ENCODE peak calls at places on chromosomes 16 and 17, in ten cellular contexts. J is lung, T is DND-41, C is sigmoid colon, G is thoracic aorta, Q is Karpas-422, I is fibroblast of lung, P is K562, U is pancreas, M is SK-N-MC. Z is an unnamed sample. For H3K36me3, the result is how much of the 10 kb centered on the place peaks cover.

GRCh38 chr17:38981640-38982039 is 14.4 kb upstream of the FBXO47 start:
- DNase-seq in Q (no peak), I (no peak), P (no peak), U (no peak), G (no peak), M (no peak), T (no peak), J (no peak), C (no peak), Z (no peak)

GRCh38 chr17:17196776-17197175 is 9.4 kb downstream of the PLD6 start:
- DNase-seq in C (no peak), P (no peak), U (no peak), T (no peak), G (no peak), J (no peak), M (no peak), I (no peak), Q (no peak), Z (no peak)

GRCh38 chr16:22787456-22788189 is 26.3 kb upstream of the HS3ST2 start:
- DNase-seq in Q (no peak), J (no peak), T (peak), I (no peak), G (no peak), M (peak), P (no peak), U (no peak), C (no peak), Z (no peak)

GRCh38 chr17:70687421-70687820 is 518.1 kb downstream of the KCNJ2 start:
- DNase-seq in U (no peak), J (no peak), G (no peak), Q (no peak), T (no peak), P (no peak), I (no peak), C (no peak), M (no peak), Z (no peak)

GRCh38 chr17:57097832-57098421 is 12.9 kb downstream of the AKAP1 start:
- DNase-seq in J (no peak), U (no peak), P (no peak), M (no peak), Q (no peak), T (no peak), I (peak), G (no peak), C (peak), Z (no peak)

GRCh38 chr16:65576631-65577030 is 454.8 kb upstream of the CDH11 start:
- DNase-seq in T (no peak), G (no peak), I (no peak), M (no peak), P (no peak), Q (peak), U (no peak), C (no peak), J (no peak), Z (no peak)

GRCh38 chr17:40452074-40452787 is 9.0 kb downstream of the IGFBP4 start:
- DNase-seq in G (peak), T (no peak), M (no peak), Q (no peak), U (no peak), I (peak), C (no peak), P (no peak), J (no peak), Z (peak)

GRCh38 chr16:84712801-84713775 is 13.3 kb downstream of the USP10 start:
- DNase-seq in C (no peak), J (no peak), G (no peak), P (no peak), U (no peak), T (no peak), M (no peak), I (no peak), Q (no peak), Z (no peak)

GRCh38 chr17:50257574-50258224 is 16.6 kb upstream of the TMEM92 start:
- DNase-seq in Q (no peak), T (no peak), P (peak), U (no peak), G (no peak), J (no peak), I (no peak), C (peak), M (no peak), Z (no peak)

GRCh38 chr17:50256826-50257573 is 17.3 kb upstream of the TMEM92 start:
- DNase-seq in C (no peak), T (no peak), G (no peak), Q (no peak), M (no peak), U (no peak), J (no peak), P (peak), I (no peak), Z (no peak)

GRCh38 chr17:50259484-50260324 is 14.6 kb upstream of the TMEM92 start:
- DNase-seq in P (peak), U (no peak), J (no peak), T (no peak), I (no peak), Q (no peak), G (no peak), C (peak), M (no peak), Z (no peak)

GRCh38 chr17:50260501-50260911 is 13.8 kb upstream of the TMEM92 start:
- DNase-seq in C (no peak), M (no peak), T (no peak), Q (no peak), G (no peak), P (no peak), U (no peak), I (no peak), J (no peak), Z (no peak)

GRCh38 chr17:50258647-50259483 is 15.4 kb upstream of the TMEM92 start:
- DNase-seq in J (no peak), G (no peak), P (peak), M (no peak), Q (no peak), I (peak), C (peak), U (no peak), T (no peak), Z (no peak)
- H3K27ac ChIP-seq in J (no peak), G (peak), P (no peak), M (peak), Q (no peak), I (no peak), C (no peak), U (no peak), T (no peak), Z (no peak)

GRCh38 chr16:51544850-51545467 is 393.9 kb upstream of the SALL1 start:
- DNase-seq in T (no peak), C (no peak), J (no peak), Q (no peak), U (no peak), I (no peak), P (no peak), M (no peak), G (no peak), Z (no peak)

GRCh38 chr16:51549836-51550235 is 398.8 kb upstream of the SALL1 start:
- DNase-seq in J (no peak), P (no peak), C (no peak), Q (no peak), M (no peak), T (no peak), I (no peak), G (no peak), U (no peak), Z (no peak)

GRCh38 chr16:51542856-51543510 is 391.9 kb upstream of the SALL1 start:
- DNase-seq in M (no peak), C (no peak), I (peak), U (no peak), P (no peak), T (no peak), J (no peak), G (no peak), Q (no peak), Z (no peak)

GRCh38 chr16:51550785-51551184 is 399.7 kb upstream of the SALL1 start:
- DNase-seq in Q (no peak), J (no peak), T (no peak), C (no peak), I (no peak), G (no peak), U (no peak), M (no peak), P (no peak), Z (no peak)

DNA sequence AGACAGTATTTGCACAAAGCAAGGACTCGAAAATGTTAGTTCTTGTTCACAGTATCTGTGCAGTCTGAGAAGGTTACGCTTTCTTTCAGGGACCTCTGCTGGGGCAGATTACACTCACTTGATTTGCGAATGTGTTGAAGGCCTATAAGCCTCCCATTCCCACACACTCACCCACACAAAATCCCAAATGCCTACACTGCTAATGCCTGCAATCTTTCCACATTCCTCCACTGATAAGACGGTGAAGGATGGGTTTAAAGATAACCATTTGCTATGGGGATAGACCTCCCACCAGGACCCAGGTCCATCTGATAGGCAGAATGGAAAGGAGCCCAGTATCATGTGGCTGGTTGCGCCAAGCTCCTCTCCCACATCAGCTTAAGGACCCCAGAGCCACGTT is 394.9 kb upstream of the SALL1 start:
- DNase-seq in G (no peak), C (no peak), P (no peak), Q (no peak), U (no peak), T (no peak), I (no peak), M (no peak), J (no peak), Z (no peak)
- H3K36me3 ChIP-seq in G (under half), C (under half), P (under half), Q (under half), U (under half), T (under half), I (under half), M (under half), J (under half), Z (under half)

GRCh38 chr16:70809392-70810060 is 8.6 kb upstream of the VAC14 start:
- DNase-seq in M (no peak), U (no peak), T (no peak), G (no peak), J (no peak), Q (peak), I (no peak), P (no peak), C (no peak), Z (no peak)
- H3K27ac ChIP-seq in M (no peak), U (no peak), T (no peak), G (no peak), J (no peak), Q (no peak), I (no peak), P (no peak), C (no peak), Z (no peak)

GRCh38 chr16:28121527-28121926 is 58.0 kb upstream of the GSG1L start:
- DNase-seq in G (no peak), M (no peak), I (no peak), C (no peak), U (no peak), J (no peak), P (no peak), T (no peak), Q (no peak), Z (no peak)
- H3K36me3 ChIP-seq in G (under half), M (half or more), I (under half), C (under half), U (under half), J (under half), P (half or more), T (half or more), Q (half or more), Z (half or more)

GRCh38 chr17:47674503-47674902 is 19.5 kb upstream of the TBKBP1 start:
- DNase-seq in P (no peak), T (no peak), J (no peak), U (no peak), G (no peak), Q (no peak), I (no peak), M (no peak), C (no peak), Z (no peak)
- H3K27ac ChIP-seq in P (no peak), T (no peak), J (no peak), U (no peak), G (no peak), Q (no peak), I (no peak), M (no peak), C (no peak), Z (no peak)

DNA sequence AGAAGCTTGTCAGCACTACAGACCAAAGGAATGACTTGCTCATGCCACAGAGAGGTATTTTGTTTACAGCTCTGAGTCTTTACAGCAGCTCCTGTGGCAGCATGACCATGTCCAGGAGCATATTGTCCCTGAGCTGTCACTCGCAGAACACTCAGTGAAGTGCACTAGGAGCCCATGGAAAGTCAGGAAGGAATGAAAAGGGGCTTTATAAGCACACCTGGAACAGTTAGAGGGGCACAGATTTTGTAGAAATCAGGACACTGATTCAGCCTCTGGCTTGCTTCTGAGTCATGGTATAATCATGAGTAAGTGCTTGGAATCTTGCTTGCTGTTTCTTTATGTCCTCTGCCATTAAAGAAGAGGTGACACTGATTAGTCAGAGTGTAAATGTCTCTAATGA is 41.0 kb downstream of the TADA2A start:
- DNase-seq in T (no peak), M (no peak), C (no peak), G (no peak), Q (no peak), I (peak), P (no peak), U (no peak), J (no peak), Z (no peak)
- H3K36me3 ChIP-seq in T (half or more), M (half or more), C (under half), G (under half), Q (under half), I (under half), P (half or more), U (under half), J (under half), Z (under half)

GRCh38 chr17:36118477-36119353 is 15.1 kb downstream of the CCL4 start:
- DNase-seq in G (no peak), I (no peak), P (no peak), C (no peak), J (no peak), Q (no peak), T (no peak), M (no peak), U (no peak), Z (no peak)
- H3K27ac ChIP-seq in G (no peak), I (no peak), P (no peak), C (no peak), J (no peak), Q (no peak), T (no peak), M (no peak), U (no peak), Z (no peak)